ENCODE peak calls at places on chromosomes 5 and 9, in seven cellular contexts. K is Right ventricle myocardium superior; P is activated naive CD4-positive, alpha-beta T cell treated with anti-CD3 and anti-CD28 coated beads, Interleukin-2, amount 50 U/mL, for 16 hours; X is heart left ventricle; M is small intestine; U is dorsolateral prefrontal cortex; S is cardiac fibroblast. D is an unnamed sample.
A peak's percentile ranks its signal among the peaks of the same experiment; 100 is the strongest.

GRCh38 chr5:107592515-107592914 is 78.2 kb downstream of the EFNA5 start:
- DNase-seq in S (no peak), K (no peak), U (no peak), X (peak; percentile 31), M (no peak), P (no peak), D (no peak)

GRCh38 chr9:85487872-85488271 is 253.9 kb downstream of the AGTPBP1 start:
- DNase-seq in X (no peak), K (no peak), U (no peak), P (no peak), S (no peak), M (no peak), D (no peak)

GRCh38 chr9:137049544-137050449 is 3.8 kb upstream of the NPDC1 start:
- DNase-seq in S (peak; percentile 46), P (peak; percentile 57), M (peak; percentile 66), U (no peak), X (no peak), K (no peak), D (peak; percentile 44)

GRCh38 chr5:134577796-134578577 is 52.5 kb downstream of the JADE2 start:
- DNase-seq in M (peak; percentile 79), U (peak; percentile 85), K (peak; percentile 90), S (peak; percentile 85), X (peak; percentile 76), P (peak; percentile 80), D (peak; percentile 79)

GRCh38 chr9:19486803-19487202 is 78.0 kb downstream of the ACER2 start:
- DNase-seq in X (no peak), U (no peak), P (no peak), K (no peak), M (no peak), S (no peak), D (no peak)

GRCh38 chr5:71932649-71933338 is 174.5 kb upstream of the MAP1B start:
- DNase-seq in M (peak; percentile 95), S (peak; percentile 79), P (no peak), U (peak; percentile 54), X (peak; percentile 76), K (peak; percentile 62), D (no peak)

GRCh38 chr5:142323480-142324376 is 1.1 kb downstream of the SPRY4 start:
- DNase-seq in M (peak; percentile 85), S (peak; percentile 52), X (no peak), K (peak; percentile 57), U (no peak), P (peak; percentile 16), D (peak; percentile 73)

GRCh38 chr5:180640301-180640764 is 9.1 kb downstream of the FLT4 start:
- DNase-seq in U (peak; percentile 18), M (no peak), K (peak; percentile 46), S (no peak), X (no peak), P (no peak), D (no peak)

GRCh38 chr9:114289571-114290481 is 33.1 kb upstream of the ORM1 start:
- DNase-seq in S (no peak), U (peak; percentile 30), P (no peak), X (peak; percentile 21), M (no peak), K (no peak), D (no peak)

GRCh38 chr5:114360816-114361723 is 800 bp upstream of the KCNN2 start:
- DNase-seq in X (peak; percentile 37), P (peak; percentile 10), K (peak; percentile 50), U (peak; percentile 63), M (no peak), S (no peak), D (peak; percentile 8)

GRCh38 chr5:64767959-64768357 is 533 bp downstream of the SREK1IP1 start:
- DNase-seq in P (no peak), U (peak; percentile 34), S (peak; percentile 49), M (no peak), X (no peak), K (no peak), D (peak; percentile 54)

GRCh38 chr5:108681079-108681921 is 66.4 kb upstream of the FER start:
- DNase-seq in P (no peak), M (peak; percentile 60), U (no peak), S (peak; percentile 82), X (no peak), K (no peak), D (peak; percentile 78)

GRCh38 chr9:19286634-19287188 is 56.2 kb downstream of the DENND4C start:
- DNase-seq in U (no peak), S (peak; percentile 35), K (no peak), M (peak; percentile 82), X (no peak), P (no peak), D (peak; percentile 3)

GRCh38 chr5:78600656-78601452 is 47.7 kb downstream of the LHFPL2 start:
- DNase-seq in K (no peak), M (no peak), S (peak; percentile 85), U (no peak), X (no peak), P (no peak), D (no peak)

GRCh38 chr9:97856857-97857602 is 4.0 kb downstream of the FOXE1 start:
- DNase-seq in X (no peak), P (no peak), M (no peak), U (no peak), S (no peak), K (no peak), D (no peak)

GRCh38 chr5:151255621-151256286 is 2.8 kb downstream of the GM2A start:
- DNase-seq in S (no peak), U (no peak), X (no peak), P (no peak), M (no peak), K (no peak), D (no peak)

GRCh38 chr5:174384509-174384947 is 339.0 kb downstream of the NSG2 start:
- DNase-seq in U (no peak), M (no peak), K (no peak), X (peak; percentile 34), P (no peak), S (peak; percentile 70), D (peak; percentile 90)

GRCh38 chr9:98045234-98046160 is 11.0 kb upstream of the NANS start:
- DNase-seq in K (no peak), M (peak; percentile 41), S (peak; percentile 47), X (no peak), U (no peak), P (peak; percentile 31), D (no peak)

GRCh38 chr9:17422994-17423680 is 155.7 kb upstream of the SH3GL2 start:
- DNase-seq in P (no peak), K (no peak), M (no peak), U (no peak), S (no peak), X (no peak), D (no peak)

GRCh38 chr9:112971415-112971814 is 40.6 kb downstream of the ZNF883 start:
- DNase-seq in M (peak; percentile 15), S (peak; percentile 12), U (no peak), K (no peak), P (no peak), X (no peak), D (peak; percentile 6)

GRCh38 chr9:96022445-96023031 is 147.0 kb downstream of the ERCC6L2 start:
- DNase-seq in U (no peak), S (no peak), K (peak; percentile 55), X (peak; percentile 34), P (no peak), M (peak; percentile 36), D (no peak)

GRCh38 chr9:136455043-136456002 is 15.7 kb upstream of the INPP5E start:
- DNase-seq in M (no peak), S (no peak), P (no peak), U (no peak), K (peak; percentile 33), X (no peak), D (no peak)

GRCh38 chr5:14900661-14901461 is 29.3 kb upstream of the ANKH start:
- DNase-seq in K (peak; percentile 66), X (peak; percentile 85), U (no peak), S (peak; percentile 52), M (no peak), P (no peak), D (peak; percentile 90)

GRCh38 chr5:117590944-117591343 is 1016.3 kb upstream of the SEMA6A start:
- DNase-seq in K (no peak), S (peak; percentile 41), X (no peak), M (peak; percentile 5), P (no peak), U (no peak), D (peak; percentile 18)

D was measured in fibroblast of villous mesenchyme.